ENCODE peak calls at places on chromosomes 16 and 17, in five cellular contexts. One of them, this sample, is unnamed.

GRCh38 chr17:80123791-80124190 is 22.4 kb downstream of the GAA start:
- DNase-seq in mesothelial cell of epicardium: no peak
- DNase-seq in fibroblast of mammary gland: peak
- DNase-seq in neural crest cell: no peak
- DNase-seq in body of pancreas: peak
- DNase-seq in this sample: no peak

GRCh38 chr17:73410586-73411329 is 99.0 kb upstream of the CDC42EP4 start:
- DNase-seq in mesothelial cell of epicardium: no peak
- DNase-seq in fibroblast of mammary gland: no peak
- DNase-seq in neural crest cell: peak
- DNase-seq in body of pancreas: no peak
- DNase-seq in this sample: no peak

GRCh38 chr17:62859146-62859545 is 51.0 kb upstream of the MARCHF10 start:
- DNase-seq in mesothelial cell of epicardium: no peak
- DNase-seq in fibroblast of mammary gland: peak
- DNase-seq in neural crest cell: no peak
- DNase-seq in body of pancreas: no peak
- DNase-seq in this sample: no peak

GRCh38 chr17:64694207-64694606 is 32.1 kb upstream of the SMURF2 start:
- DNase-seq in mesothelial cell of epicardium: no peak
- DNase-seq in fibroblast of mammary gland: peak
- DNase-seq in neural crest cell: no peak
- DNase-seq in body of pancreas: peak
- DNase-seq in this sample: no peak

GRCh38 chr17:13619462-13619861 is 17.7 kb upstream of the HS3ST3A1 start:
- DNase-seq in mesothelial cell of epicardium: no peak
- DNase-seq in fibroblast of mammary gland: no peak
- DNase-seq in neural crest cell: no peak
- DNase-seq in body of pancreas: no peak
- DNase-seq in this sample: no peak

GRCh38 chr16:15971435-15971805 is 22.0 kb downstream of the ABCC1 start:
- DNase-seq in mesothelial cell of epicardium: no peak
- DNase-seq in fibroblast of mammary gland: no peak
- DNase-seq in neural crest cell: no peak
- DNase-seq in body of pancreas: no peak
- DNase-seq in this sample: no peak

GRCh38 chr16:66175058-66175457 is 191.4 kb upstream of the CDH5 start:
- DNase-seq in mesothelial cell of epicardium: no peak
- DNase-seq in fibroblast of mammary gland: no peak
- DNase-seq in neural crest cell: no peak
- DNase-seq in body of pancreas: no peak
- DNase-seq in this sample: no peak

GRCh38 chr17:72358465-72358864 is 237.6 kb downstream of the SOX9 start:
- DNase-seq in mesothelial cell of epicardium: no peak
- DNase-seq in fibroblast of mammary gland: peak
- DNase-seq in neural crest cell: no peak
- DNase-seq in body of pancreas: no peak
- DNase-seq in this sample: no peak

GRCh38 chr17:49343273-49343672 is 18.8 kb downstream of the ZNF652 start:
- DNase-seq in mesothelial cell of epicardium: no peak
- DNase-seq in fibroblast of mammary gland: peak
- DNase-seq in neural crest cell: no peak
- DNase-seq in body of pancreas: no peak
- DNase-seq in this sample: no peak

GRCh38 chr17:16516594-16517018 is 24.6 kb upstream of the LRRC75A start:
- DNase-seq in mesothelial cell of epicardium: no peak
- DNase-seq in fibroblast of mammary gland: peak
- DNase-seq in neural crest cell: peak
- DNase-seq in body of pancreas: no peak
- DNase-seq in this sample: no peak

GRCh38 chr17:39210093-39210434 is 10.0 kb downstream of the RPL19 start:
- DNase-seq in mesothelial cell of epicardium: no peak
- DNase-seq in fibroblast of mammary gland: no peak
- DNase-seq in neural crest cell: no peak
- DNase-seq in body of pancreas: no peak
- DNase-seq in this sample: no peak

GRCh38 chr17:64074704-64075484 is 54.5 kb upstream of the ICAM2 start:
- DNase-seq in mesothelial cell of epicardium: no peak
- DNase-seq in fibroblast of mammary gland: peak
- DNase-seq in neural crest cell: no peak
- DNase-seq in body of pancreas: peak
- DNase-seq in this sample: no peak

GRCh38 chr16:81810894-81811538 is 31.9 kb downstream of the PLCG2 start:
- DNase-seq in mesothelial cell of epicardium: no peak
- DNase-seq in fibroblast of mammary gland: no peak
- DNase-seq in neural crest cell: no peak
- DNase-seq in body of pancreas: no peak
- DNase-seq in this sample: no peak

GRCh38 chr17:4499431-4500187 is 928 bp downstream of the SPNS2 start:
- DNase-seq in mesothelial cell of epicardium: no peak
- DNase-seq in fibroblast of mammary gland: no peak
- DNase-seq in neural crest cell: peak
- DNase-seq in body of pancreas: no peak
- DNase-seq in this sample: no peak

GRCh38 chr17:51640108-51640622 is 379.8 kb downstream of the UTP18 start:
- DNase-seq in mesothelial cell of epicardium: no peak
- DNase-seq in fibroblast of mammary gland: no peak
- DNase-seq in neural crest cell: no peak
- DNase-seq in body of pancreas: no peak
- DNase-seq in this sample: no peak

GRCh38 chr17:35700157-35700556 is 31.3 kb upstream of the RASL10B start:
- DNase-seq in mesothelial cell of epicardium: no peak
- DNase-seq in fibroblast of mammary gland: peak
- DNase-seq in neural crest cell: no peak
- DNase-seq in body of pancreas: no peak
- DNase-seq in this sample: no peak

GRCh38 chr16:23509441-23509754 is 896 bp downstream of the GGA2 start:
- DNase-seq in mesothelial cell of epicardium: no peak
- DNase-seq in fibroblast of mammary gland: no peak
- DNase-seq in neural crest cell: no peak
- DNase-seq in body of pancreas: no peak
- DNase-seq in this sample: no peak

GRCh38 chr16:54590836-54591235 is 304.2 kb upstream of the IRX3 start:
- DNase-seq in mesothelial cell of epicardium: no peak
- DNase-seq in fibroblast of mammary gland: no peak
- DNase-seq in neural crest cell: no peak
- DNase-seq in body of pancreas: no peak
- DNase-seq in this sample: no peak

GRCh38 chr17:10061131-10061581 is 137.2 kb downstream of the GAS7 start:
- DNase-seq in mesothelial cell of epicardium: no peak
- DNase-seq in fibroblast of mammary gland: peak
- DNase-seq in neural crest cell: no peak
- DNase-seq in body of pancreas: no peak
- DNase-seq in this sample: no peak

GRCh38 chr16:81610144-81610842 is 165.7 kb downstream of the CMIP start:
- DNase-seq in mesothelial cell of epicardium: no peak
- DNase-seq in fibroblast of mammary gland: peak
- DNase-seq in neural crest cell: no peak
- DNase-seq in body of pancreas: peak
- DNase-seq in this sample: no peak

GRCh38 chr17:60577147-60577925 is 22.7 kb upstream of the PPM1D start:
- DNase-seq in mesothelial cell of epicardium: no peak
- DNase-seq in fibroblast of mammary gland: peak
- DNase-seq in neural crest cell: no peak
- DNase-seq in body of pancreas: peak
- DNase-seq in this sample: no peak

GRCh38 chr17:28476076-28476475 is 2.6 kb downstream of the SLC13A2 start:
- DNase-seq in mesothelial cell of epicardium: no peak
- DNase-seq in fibroblast of mammary gland: no peak
- DNase-seq in neural crest cell: no peak
- DNase-seq in body of pancreas: no peak
- DNase-seq in this sample: no peak

GRCh38 chr16:2008631-2009301 is 855 bp downstream of the ZNF598 start:
- DNase-seq in mesothelial cell of epicardium: no peak
- DNase-seq in fibroblast of mammary gland: peak
- DNase-seq in neural crest cell: no peak
- DNase-seq in body of pancreas: peak
- DNase-seq in this sample: no peak

GRCh38 chr16:2007081-2007836 is 2.4 kb downstream of the ZNF598 start:
- DNase-seq in mesothelial cell of epicardium: no peak
- DNase-seq in fibroblast of mammary gland: no peak
- DNase-seq in neural crest cell: no peak
- DNase-seq in body of pancreas: peak
- DNase-seq in this sample: no peak

GRCh38 chr16:2009302-2009711 is 314 bp downstream of the ZNF598 start:
- DNase-seq in mesothelial cell of epicardium: peak
- DNase-seq in fibroblast of mammary gland: no peak
- DNase-seq in neural crest cell: no peak
- DNase-seq in body of pancreas: peak
- DNase-seq in this sample: no peak

GRCh38 chr16:2008009-2008526 is 1.6 kb downstream of the ZNF598 start:
- DNase-seq in mesothelial cell of epicardium: no peak
- DNase-seq in fibroblast of mammary gland: peak
- DNase-seq in neural crest cell: no peak
- DNase-seq in body of pancreas: peak
- DNase-seq in this sample: no peak

DNA sequence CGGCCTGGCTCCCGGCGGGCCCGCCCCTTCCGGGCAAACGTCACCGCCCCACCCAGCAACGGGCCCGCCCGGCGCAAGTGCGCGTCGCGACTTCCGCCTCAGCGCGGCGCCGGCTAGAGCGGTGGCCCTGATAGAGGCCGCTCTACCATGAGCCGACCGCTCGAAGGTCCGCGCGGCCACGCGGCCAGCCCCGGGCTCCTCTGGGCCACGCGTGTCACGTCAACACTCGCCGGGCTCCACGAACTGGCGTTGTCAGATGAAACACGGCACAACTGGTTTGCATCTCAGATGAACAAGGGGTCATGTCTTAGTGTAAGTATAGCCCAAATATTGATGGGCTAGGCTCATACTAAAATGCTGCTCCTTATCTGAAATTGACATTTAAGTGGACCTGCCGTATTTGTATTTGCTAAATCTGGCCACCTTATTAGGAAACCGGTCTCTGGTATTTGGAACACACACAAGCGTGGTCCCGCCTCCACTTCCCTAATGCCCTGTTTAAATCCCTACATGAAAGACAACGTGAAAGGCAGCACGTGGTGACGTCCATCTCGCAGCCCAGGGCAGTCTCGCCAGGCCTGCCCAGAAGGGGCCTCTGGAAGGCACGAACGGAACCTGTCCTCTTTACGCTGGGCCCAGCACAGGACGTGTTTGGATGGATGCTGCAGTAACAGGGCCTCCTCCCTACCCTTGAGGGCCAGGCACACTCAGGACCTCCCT is at the start of gene ZNF598:
- DNase-seq in mesothelial cell of epicardium: peak
- DNase-seq in fibroblast of mammary gland: peak
- DNase-seq in neural crest cell: peak
- DNase-seq in body of pancreas: peak
- DNase-seq in this sample: peak
- TF ChIP-seq CTCF in mesothelial cell of epicardium: no peak
- TF ChIP-seq CTCF in fibroblast of mammary gland: no peak
- TF ChIP-seq CTCF in neural crest cell: peak
- TF ChIP-seq CTCF in body of pancreas: no peak
- TF ChIP-seq CTCF in this sample: no peak

DNA sequence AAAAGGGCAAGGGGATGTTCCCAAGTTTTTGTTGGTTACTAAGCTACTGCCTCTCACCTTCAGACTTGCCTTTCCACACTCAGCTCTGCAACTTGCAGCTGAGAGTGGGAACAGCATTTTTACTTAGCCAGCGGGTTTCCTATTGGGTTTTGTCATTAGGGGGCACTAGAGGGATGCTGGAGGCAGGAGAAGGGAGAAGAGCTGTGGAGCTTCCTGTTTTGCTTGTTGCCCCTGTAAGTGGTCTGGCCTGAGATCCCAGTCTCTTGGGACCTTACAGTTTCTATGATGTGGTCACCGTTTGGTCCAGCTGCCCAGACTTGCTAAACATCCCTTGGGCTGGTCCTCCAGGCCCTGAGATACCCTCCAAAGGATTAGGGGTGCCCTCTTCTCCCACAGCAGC is 209.6 kb upstream of the NLRP1 start:
- DNase-seq in mesothelial cell of epicardium: no peak
- DNase-seq in fibroblast of mammary gland: peak
- DNase-seq in neural crest cell: no peak
- DNase-seq in body of pancreas: no peak
- DNase-seq in this sample: no peak
- TF ChIP-seq CTCF in mesothelial cell of epicardium: no peak
- TF ChIP-seq CTCF in fibroblast of mammary gland: peak
- TF ChIP-seq CTCF in neural crest cell: peak
- TF ChIP-seq CTCF in body of pancreas: no peak
- TF ChIP-seq CTCF in this sample: no peak

DNA sequence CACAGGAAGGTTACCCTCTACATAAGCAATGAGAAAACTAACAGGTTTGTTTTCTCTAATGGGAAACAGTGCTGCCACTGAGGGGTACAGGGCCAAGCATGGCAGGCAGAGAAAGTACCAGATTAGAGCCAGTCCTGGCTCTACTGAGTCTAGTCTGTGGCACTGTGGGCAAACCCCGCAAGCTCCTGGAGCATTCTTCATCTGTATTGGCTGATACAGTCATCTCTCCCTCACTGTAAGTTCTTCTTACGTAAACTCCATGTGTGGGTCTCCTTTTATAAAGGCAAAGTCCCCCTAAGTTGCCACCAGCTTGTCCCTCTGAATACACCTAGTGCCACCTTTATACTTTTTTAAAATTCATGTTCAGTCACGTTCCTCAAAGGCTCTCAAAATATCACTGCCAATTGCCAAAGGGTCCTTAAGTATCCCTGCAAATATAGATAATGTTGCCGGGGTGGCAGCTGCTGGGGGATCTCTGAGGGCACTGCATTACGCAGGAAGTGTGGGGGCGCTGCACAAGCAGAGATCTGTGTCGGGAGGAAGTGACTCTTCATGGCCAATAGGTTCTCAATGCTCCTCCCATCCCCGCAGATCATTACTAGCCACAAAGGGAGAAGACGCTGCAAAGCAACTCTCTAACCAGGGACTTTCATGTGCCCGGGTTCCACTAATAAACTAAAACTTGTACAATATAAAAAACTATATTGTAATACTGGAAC is 18.8 kb downstream of the XPO6 start:
- DNase-seq in mesothelial cell of epicardium: no peak
- DNase-seq in fibroblast of mammary gland: no peak
- DNase-seq in neural crest cell: no peak
- DNase-seq in body of pancreas: no peak
- DNase-seq in this sample: peak
- TF ChIP-seq CTCF in mesothelial cell of epicardium: no peak
- TF ChIP-seq CTCF in fibroblast of mammary gland: no peak
- TF ChIP-seq CTCF in neural crest cell: no peak
- TF ChIP-seq CTCF in body of pancreas: no peak
- TF ChIP-seq CTCF in this sample: peak

GRCh38 chr16:50740747-50741146 is 1.1 kb upstream of the CYLD start:
- DNase-seq in mesothelial cell of epicardium: no peak
- DNase-seq in fibroblast of mammary gland: peak
- DNase-seq in neural crest cell: no peak
- DNase-seq in body of pancreas: no peak
- DNase-seq in this sample: no peak

GRCh38 chr16:50743575-50744225 is 1.8 kb downstream of the CYLD start:
- DNase-seq in mesothelial cell of epicardium: no peak
- DNase-seq in fibroblast of mammary gland: no peak
- DNase-seq in neural crest cell: no peak
- DNase-seq in body of pancreas: no peak
- DNase-seq in this sample: no peak

GRCh38 chr16:50741225-50741807 is 570 bp upstream of the CYLD start:
- DNase-seq in mesothelial cell of epicardium: no peak
- DNase-seq in fibroblast of mammary gland: peak
- DNase-seq in neural crest cell: no peak
- DNase-seq in body of pancreas: peak
- DNase-seq in this sample: no peak

GRCh38 chr16:50742521-50743150 is 750 bp downstream of the CYLD start:
- DNase-seq in mesothelial cell of epicardium: no peak
- DNase-seq in fibroblast of mammary gland: peak
- DNase-seq in neural crest cell: no peak
- DNase-seq in body of pancreas: peak
- DNase-seq in this sample: peak

GRCh38 chr16:50741808-50742520 is at the start of gene CYLD:
- DNase-seq in mesothelial cell of epicardium: peak
- DNase-seq in fibroblast of mammary gland: peak
- DNase-seq in neural crest cell: peak
- DNase-seq in body of pancreas: peak
- DNase-seq in this sample: peak
- TF ChIP-seq CTCF in mesothelial cell of epicardium: no peak
- TF ChIP-seq CTCF in fibroblast of mammary gland: no peak
- TF ChIP-seq CTCF in neural crest cell: no peak
- TF ChIP-seq CTCF in body of pancreas: no peak
- TF ChIP-seq CTCF in this sample: no peak